ENCODE peak calls at places on chromosomes 11 and 22, in seven cellular contexts. F is OCI-LY7, Z is GM10248, V is HCT116, Y is kidney, D is dorsolateral prefrontal cortex, S is endothelial cell. T is an unnamed sample.

GRCh38 chr11:115185931-115186330 is 318.3 kb downstream of the CADM1 start:
- DNase-seq in F (no peak), Z (no peak), V (no peak), Y (no peak), D (no peak), S (no peak), T (no peak)

GRCh38 chr11:120759046-120759445 is 247.5 kb downstream of the GRIK4 start:
- DNase-seq in F (no peak), Z (no peak), V (no peak), Y (no peak), D (no peak), S (no peak), T (no peak)

GRCh38 chr11:1892558-1892957 is 863 bp upstream of the PRR33 start:
- DNase-seq in F (no peak), Z (no peak), V (no peak), Y (no peak), D (no peak), S (no peak), T (no peak)

GRCh38 chr11:79100093-79100704 is 340.6 kb downstream of the TENM4 start:
- DNase-seq in F (peak), Z (peak), V (peak), Y (no peak), D (no peak), S (peak), T (no peak)

GRCh38 chr11:64317961-64318693 is at the start of gene PRDX5:
- DNase-seq in F (peak), Z (peak), V (peak), Y (peak), D (peak), S (peak), T (peak)

GRCh38 chr22:30266445-30267381 is at the start of gene OSM:
- DNase-seq in F (peak), Z (no peak), V (no peak), Y (peak), D (no peak), S (no peak), T (peak)

GRCh38 chr22:21642584-21643448 is 714 bp downstream of the SDF2L1 start:
- DNase-seq in F (peak), Z (peak), V (no peak), Y (peak), D (peak), S (peak), T (no peak)

GRCh38 chr11:68013611-68014156 is 3.6 kb downstream of the ALDH3B1 start:
- DNase-seq in F (no peak), Z (no peak), V (no peak), Y (peak), D (no peak), S (no peak), T (no peak)

GRCh38 chr11:118098996-118099837 is 12.5 kb upstream of the SMIM35 start:
- DNase-seq in F (no peak), Z (no peak), V (no peak), Y (no peak), D (peak), S (no peak), T (no peak)

GRCh38 chr11:69939551-69940245 is 120.5 kb upstream of the FGF3 start:
- DNase-seq in F (no peak), Z (no peak), V (no peak), Y (peak), D (no peak), S (no peak), T (peak)

GRCh38 chr11:111935331-111936044 is 1.7 kb upstream of the DIXDC1 start:
- DNase-seq in F (peak), Z (no peak), V (no peak), Y (no peak), D (no peak), S (no peak), T (no peak)

GRCh38 chr11:122984186-122985011 is 2.8 kb upstream of the BSX start:
- DNase-seq in F (no peak), Z (no peak), V (no peak), Y (no peak), D (no peak), S (peak), T (no peak)

GRCh38 chr22:46336119-46337078 is 885 bp downstream of the TRMU start:
- DNase-seq in F (peak), Z (no peak), V (no peak), Y (peak), D (peak), S (peak), T (peak)

GRCh38 chr11:118792642-118793124 is 1.7 kb upstream of the DDX6 start:
- DNase-seq in F (peak), Z (peak), V (peak), Y (no peak), D (peak), S (peak), T (peak)

GRCh38 chr11:92955900-92956299 is 13.6 kb upstream of the MTNR1B start:
- DNase-seq in F (no peak), Z (no peak), V (no peak), Y (no peak), D (no peak), S (no peak), T (no peak)

GRCh38 chr11:92964471-92964870 is 5.0 kb upstream of the MTNR1B start:
- DNase-seq in F (no peak), Z (no peak), V (no peak), Y (no peak), D (no peak), S (no peak), T (no peak)

GRCh38 chr11:92962444-92962843 is 7.0 kb upstream of the MTNR1B start:
- DNase-seq in F (no peak), Z (no peak), V (no peak), Y (no peak), D (no peak), S (no peak), T (no peak)

GRCh38 chr11:92965196-92965595 is 4.3 kb upstream of the MTNR1B start:
- DNase-seq in F (no peak), Z (no peak), V (no peak), Y (no peak), D (no peak), S (no peak), T (no peak)

DNA sequence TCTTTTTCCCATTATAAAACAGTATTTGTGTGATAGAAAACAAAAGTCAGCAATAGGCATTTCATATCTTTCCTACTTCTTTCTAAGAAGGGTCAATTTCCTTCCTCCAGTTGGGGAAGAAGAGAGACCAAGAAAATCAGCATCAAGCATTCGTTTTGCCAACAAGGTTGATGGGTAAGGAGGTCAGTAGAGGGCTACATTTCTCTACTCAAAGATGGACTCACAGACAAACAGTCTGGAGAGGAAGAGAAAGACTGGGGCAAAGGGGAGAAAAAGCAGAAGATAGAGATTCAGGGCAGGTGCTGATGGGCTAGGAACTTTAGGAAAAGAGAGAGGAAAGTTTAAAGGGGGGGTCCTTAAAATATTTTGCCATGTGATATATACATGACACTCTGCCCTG is 8.6 kb upstream of the MTNR1B start:
- DNase-seq in F (no peak), Z (no peak), V (no peak), Y (no peak), D (no peak), S (no peak), T (no peak)
- TF ChIP-seq CTCF in F (no peak), Z (no peak), V (no peak), Y (no peak), D (no peak), S (no peak), T (no peak)

DNA sequence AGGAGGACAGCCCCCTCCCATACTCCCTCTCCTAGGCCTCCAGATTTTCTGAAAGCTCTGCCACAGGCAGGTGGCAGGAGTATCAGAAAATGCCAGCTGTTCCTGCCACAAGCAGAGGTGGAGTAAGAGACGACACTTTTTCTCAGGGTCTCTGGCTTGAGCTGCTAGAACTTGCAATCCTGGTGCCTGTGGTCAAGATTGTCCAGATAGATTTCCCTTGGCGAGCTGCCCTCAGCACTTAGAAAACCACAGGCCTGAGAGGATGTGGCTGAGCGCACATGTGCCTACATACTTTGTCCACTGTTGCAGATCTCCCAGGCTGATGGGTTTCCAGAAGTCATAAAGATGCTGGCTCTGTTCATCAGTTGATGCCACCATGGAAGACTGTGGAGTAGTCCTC is 65.7 kb upstream of the NAV2 start:
- DNase-seq in F (no peak), Z (no peak), V (no peak), Y (no peak), D (no peak), S (no peak), T (no peak)
- TF ChIP-seq CTCF in F (no peak), Z (no peak), V (no peak), Y (no peak), D (no peak), S (no peak), T (no peak)

GRCh38 chr11:60835472-60835871 is 6.4 kb upstream of the CCDC86 start:
- DNase-seq in F (no peak), Z (no peak), V (no peak), Y (no peak), D (no peak), S (no peak), T (no peak)

GRCh38 chr11:60836866-60837510 is 4.9 kb upstream of the CCDC86 start:
- DNase-seq in F (no peak), Z (no peak), V (no peak), Y (no peak), D (no peak), S (no peak), T (no peak)

GRCh38 chr11:60840711-60841430 is 1.0 kb upstream of the CCDC86 start:
- DNase-seq in F (no peak), Z (no peak), V (no peak), Y (no peak), D (no peak), S (no peak), T (peak)

GRCh38 chr11:60834742-60835141 is 7.2 kb upstream of the CCDC86 start:
- DNase-seq in F (no peak), Z (no peak), V (no peak), Y (no peak), D (no peak), S (no peak), T (no peak)

GRCh38 chr11:60838132-60838531 is 3.8 kb upstream of the CCDC86 start:
- DNase-seq in F (peak), Z (no peak), V (peak), Y (no peak), D (no peak), S (peak), T (no peak)
- TF ChIP-seq CTCF in F (peak), Z (no peak), V (peak), Y (no peak), D (no peak), S (peak), T (peak)

DNA sequence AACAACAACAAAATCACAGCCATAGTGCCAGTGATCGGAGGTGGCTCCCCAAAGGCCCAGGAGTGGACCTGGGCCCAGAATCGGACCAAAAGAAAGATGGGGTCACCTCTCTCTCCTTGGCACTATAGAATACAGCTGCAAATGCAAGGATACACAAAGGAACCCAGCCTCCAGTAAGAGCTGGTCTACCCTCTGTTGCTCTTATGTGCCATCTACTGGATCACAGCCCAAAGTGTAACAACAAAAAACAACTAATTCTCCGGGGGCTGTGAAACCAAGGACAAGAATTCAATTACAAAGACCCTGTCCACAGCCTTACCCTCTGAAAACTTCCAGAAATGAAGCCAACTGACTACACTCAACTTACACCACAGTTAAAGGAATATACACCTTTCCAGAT is 21.6 kb downstream of the OR8G5 start:
- DNase-seq in F (peak), Z (no peak), V (no peak), Y (no peak), D (no peak), S (no peak), T (no peak)
- TF ChIP-seq CTCF in F (peak), Z (no peak), V (peak), Y (no peak), D (no peak), S (no peak), T (no peak)

GRCh38 chr11:37861671-37862070 is 1263.6 kb upstream of the RAG2 start:
- DNase-seq in F (no peak), Z (no peak), V (no peak), Y (no peak), D (no peak), S (no peak), T (no peak)

GRCh38 chr11:37857726-37858125 is 1259.7 kb upstream of the RAG2 start:
- DNase-seq in F (no peak), Z (no peak), V (no peak), Y (no peak), D (no peak), S (no peak), T (no peak)

DNA sequence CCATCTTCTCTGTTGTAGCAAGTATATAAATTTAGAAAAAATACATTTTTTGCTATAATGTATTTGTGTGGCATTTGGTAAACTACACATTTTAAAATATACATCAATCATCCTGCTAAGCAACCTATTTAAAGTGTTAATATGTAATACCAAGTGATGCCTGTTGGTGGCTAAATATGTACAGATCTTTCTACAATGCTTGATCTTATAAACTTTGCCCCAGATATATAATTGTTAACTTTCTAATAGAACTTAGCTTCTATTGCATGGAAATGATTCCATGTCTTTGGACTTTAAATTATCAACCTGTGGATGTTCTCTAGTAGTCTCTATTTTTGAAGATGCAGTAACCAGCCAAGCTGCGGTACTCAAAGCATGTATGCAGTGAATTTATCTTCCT is 1260.4 kb upstream of the RAG2 start:
- DNase-seq in F (no peak), Z (no peak), V (no peak), Y (no peak), D (no peak), S (no peak), T (no peak)
- TF ChIP-seq CTCF in F (peak), Z (no peak), V (no peak), Y (no peak), D (no peak), S (peak), T (no peak)

DNA sequence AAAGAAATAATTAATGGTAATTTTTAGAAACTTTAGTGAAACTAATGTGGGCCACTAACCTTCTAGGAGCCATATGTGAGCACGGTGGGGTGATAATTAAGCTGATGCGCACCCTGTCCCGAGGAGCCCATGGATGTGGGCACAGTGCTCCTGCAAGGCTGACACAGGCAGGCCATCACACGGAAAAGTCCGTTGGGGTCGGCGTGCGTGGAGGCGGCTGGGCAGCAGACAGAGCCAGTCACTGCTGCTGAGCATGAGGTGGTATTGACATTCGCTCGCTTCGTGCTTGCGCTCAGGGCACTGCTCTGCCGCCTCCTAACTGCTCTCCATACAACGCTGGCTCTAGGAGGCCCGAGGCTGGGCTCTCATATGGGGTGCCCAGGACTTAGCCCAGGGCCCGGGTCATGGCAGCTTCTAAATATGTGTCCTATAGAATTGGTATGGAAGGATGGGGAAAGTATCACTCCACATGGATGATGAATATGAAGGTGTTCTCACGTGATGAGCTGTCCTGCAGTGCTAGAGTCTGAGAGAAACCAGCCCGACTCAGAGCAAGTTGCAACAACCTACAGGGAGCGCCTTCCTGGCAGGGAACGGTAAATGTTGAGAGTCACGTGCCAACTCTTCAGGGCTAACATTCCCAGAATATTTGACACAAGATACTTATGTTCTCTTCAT is 50.5 kb upstream of the ARFGAP3 start:
- DNase-seq in F (no peak), Z (no peak), V (no peak), Y (no peak), D (no peak), S (no peak), T (no peak)
- TF ChIP-seq CTCF in F (no peak), Z (no peak), V (no peak), Y (no peak), D (no peak), S (no peak), T (no peak)

DNA sequence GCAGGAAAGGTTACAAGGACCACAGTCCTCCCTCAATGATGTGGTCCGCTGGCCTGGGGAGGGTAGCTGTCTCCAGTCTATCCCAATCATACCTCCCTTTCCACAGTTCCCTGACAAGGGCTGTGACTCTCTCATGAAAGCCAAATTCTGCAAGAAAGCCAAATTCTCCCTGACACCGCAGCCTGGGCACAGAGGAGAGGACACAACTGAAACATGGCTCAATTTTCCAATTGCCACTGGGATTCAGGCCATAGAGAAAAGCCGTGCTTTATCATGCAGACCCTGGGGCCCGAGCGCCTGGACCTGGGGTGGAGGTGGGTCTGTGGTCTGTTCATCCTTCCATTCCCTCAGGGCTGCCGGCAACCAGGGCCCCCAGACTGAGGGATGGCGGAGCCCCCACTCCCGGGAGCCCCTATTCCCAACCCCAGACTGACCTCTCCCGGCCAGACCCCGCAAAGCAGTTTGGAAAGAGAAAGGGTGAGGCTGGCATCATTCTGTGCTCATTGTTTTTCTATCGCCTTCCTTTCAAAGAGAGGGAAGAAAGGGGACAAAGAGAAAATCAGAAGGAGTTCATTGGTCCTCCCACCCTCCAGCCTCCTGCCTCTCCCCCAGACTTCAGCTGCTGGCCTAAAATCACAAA is 239.5 kb downstream of the BUD13 start:
- DNase-seq in F (no peak), Z (no peak), V (no peak), Y (no peak), D (no peak), S (no peak), T (no peak)
- TF ChIP-seq CTCF in F (no peak), Z (no peak), V (peak), Y (no peak), D (peak), S (no peak), T (peak)

DNA sequence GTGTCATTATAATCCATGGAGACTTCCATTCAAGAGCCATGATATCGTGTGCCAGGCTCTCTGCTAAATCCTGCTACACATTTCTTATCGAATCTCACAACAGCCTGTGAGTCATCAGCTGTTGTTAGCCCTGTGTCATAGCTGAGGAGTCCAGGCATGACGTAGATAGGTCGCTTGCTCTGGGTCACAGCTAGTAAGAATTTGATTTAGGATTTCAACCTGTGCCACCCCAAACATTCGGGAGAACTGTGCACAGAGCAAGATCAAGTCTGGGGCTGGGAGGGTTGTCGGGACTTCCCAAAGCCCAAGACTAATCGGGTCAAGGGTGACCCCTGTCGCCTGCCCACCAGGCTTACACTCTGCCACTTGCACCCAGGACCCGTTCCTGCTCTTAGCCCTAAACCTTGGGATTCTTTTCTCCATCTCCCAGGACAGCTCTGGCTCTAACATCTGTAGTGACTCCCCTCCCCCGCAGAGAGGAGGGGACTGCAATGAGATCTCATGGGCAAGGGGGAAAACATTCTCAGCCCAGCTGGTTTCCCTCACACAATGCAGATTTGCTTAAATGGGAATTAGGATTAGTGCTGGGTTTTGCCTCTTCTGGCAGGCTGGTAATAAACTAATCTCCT is 34.3 kb downstream of the TSPAN18 start:
- DNase-seq in F (no peak), Z (no peak), V (peak), Y (no peak), D (no peak), S (no peak), T (no peak)
- TF ChIP-seq CTCF in F (no peak), Z (no peak), V (no peak), Y (no peak), D (no peak), S (no peak), T (peak)

DNA sequence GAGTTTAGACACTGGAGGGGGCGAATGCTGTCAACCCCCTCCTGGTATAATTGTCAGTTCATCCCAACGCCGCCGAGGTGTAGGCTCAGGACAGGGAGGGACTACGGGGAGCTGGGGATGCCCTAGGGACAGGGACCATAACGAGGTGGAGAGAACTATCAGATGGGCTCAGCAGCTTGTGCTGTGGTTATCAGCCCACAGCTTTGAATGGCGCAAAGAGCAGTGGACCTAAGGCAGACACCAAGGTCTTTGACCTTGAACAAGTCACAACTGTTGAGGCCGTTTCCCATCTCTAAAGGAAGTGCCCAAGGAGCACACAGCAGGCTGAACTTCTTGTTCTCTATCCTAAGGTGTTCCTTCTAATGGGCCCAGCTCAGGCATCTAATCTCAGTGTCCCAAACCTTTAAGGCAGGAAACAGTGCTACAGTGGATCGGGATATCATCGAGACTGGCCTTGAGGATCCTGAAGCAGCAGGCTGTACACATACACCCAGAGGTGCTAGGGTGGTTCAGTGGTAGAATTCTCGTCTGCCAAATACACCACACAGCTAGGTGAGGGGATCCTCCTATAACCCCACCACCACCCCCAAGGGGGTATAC is 993 bp upstream of the TUT1 start:
- DNase-seq in F (peak), Z (no peak), V (no peak), Y (peak), D (no peak), S (no peak), T (no peak)
- TF ChIP-seq CTCF in F (no peak), Z (no peak), V (no peak), Y (no peak), D (no peak), S (no peak), T (no peak)

T was measured in left ventricle myocardium inferior.